ENCODE peak calls at places on chromosomes 6 and 20, in eight cellular contexts. One of them, this sample, is unnamed.

GRCh38 chr6:17017416-17017815 is 84.4 kb upstream of the STMND1 start:
- DNase-seq in body of pancreas: no peak
- DNase-seq in H1: no peak
- DNase-seq in AG09309: no peak
- DNase-seq in fibroblast of mammary gland: no peak
- DNase-seq in psoas muscle: no peak
- DNase-seq in Caco-2: no peak
- DNase-seq in osteoblast: no peak
- DNase-seq in this sample: no peak

GRCh38 chr20:58160451-58161051 is 67.9 kb downstream of the ANKRD60 start:
- DNase-seq in Caco-2: no peak
- DNase-seq in psoas muscle: no peak
- DNase-seq in body of pancreas: no peak
- DNase-seq in fibroblast of mammary gland: peak; percentile 43
- DNase-seq in AG09309: no peak
- DNase-seq in H1: no peak
- DNase-seq in osteoblast: no peak
- DNase-seq in this sample: peak; percentile 79

GRCh38 chr6:166488081-166488685 is 98.3 kb downstream of the RAMACL start:
- DNase-seq in body of pancreas: peak; percentile 31
- DNase-seq in psoas muscle: peak; percentile 72
- DNase-seq in H1: no peak
- DNase-seq in AG09309: no peak
- DNase-seq in Caco-2: no peak
- DNase-seq in fibroblast of mammary gland: peak; percentile 10
- DNase-seq in osteoblast: peak; percentile 84
- DNase-seq in this sample: peak; percentile 8

GRCh38 chr20:40582531-40582930 is 106.5 kb downstream of the MAFB start:
- DNase-seq in psoas muscle: no peak
- DNase-seq in AG09309: no peak
- DNase-seq in body of pancreas: no peak
- DNase-seq in Caco-2: peak; percentile 48
- DNase-seq in fibroblast of mammary gland: no peak
- DNase-seq in osteoblast: no peak
- DNase-seq in H1: no peak
- DNase-seq in this sample: no peak

GRCh38 chr20:56690531-56691175 is 61.5 kb downstream of the TFAP2C start:
- DNase-seq in H1: no peak
- DNase-seq in osteoblast: no peak
- DNase-seq in psoas muscle: no peak
- DNase-seq in body of pancreas: no peak
- DNase-seq in fibroblast of mammary gland: no peak
- DNase-seq in AG09309: no peak
- DNase-seq in Caco-2: no peak
- DNase-seq in this sample: no peak

GRCh38 chr20:57651977-57652864 is 32.0 kb upstream of the ZBP1 start:
- DNase-seq in AG09309: no peak
- DNase-seq in body of pancreas: no peak
- DNase-seq in osteoblast: peak; percentile 54
- DNase-seq in psoas muscle: peak; percentile 45
- DNase-seq in H1: no peak
- DNase-seq in Caco-2: no peak
- DNase-seq in fibroblast of mammary gland: no peak
- DNase-seq in this sample: no peak

GRCh38 chr20:38799248-38799647 is 6.2 kb upstream of the PPP1R16B start:
- DNase-seq in Caco-2: no peak
- DNase-seq in fibroblast of mammary gland: no peak
- DNase-seq in AG09309: no peak
- DNase-seq in H1: no peak
- DNase-seq in body of pancreas: no peak
- DNase-seq in psoas muscle: no peak
- DNase-seq in osteoblast: no peak
- DNase-seq in this sample: no peak

GRCh38 chr6:20252311-20252710 is 40.0 kb upstream of the MBOAT1 start:
- DNase-seq in Caco-2: no peak
- DNase-seq in fibroblast of mammary gland: peak; percentile 5
- DNase-seq in H1: no peak
- DNase-seq in osteoblast: no peak
- DNase-seq in body of pancreas: no peak
- DNase-seq in psoas muscle: no peak
- DNase-seq in AG09309: no peak
- DNase-seq in this sample: no peak

GRCh38 chr6:166223091-166223490 is 55.4 kb upstream of the TBXT start:
- DNase-seq in Caco-2: no peak
- DNase-seq in fibroblast of mammary gland: no peak
- DNase-seq in H1: no peak
- DNase-seq in psoas muscle: no peak
- DNase-seq in AG09309: no peak
- DNase-seq in body of pancreas: no peak
- DNase-seq in osteoblast: peak; percentile 35
- DNase-seq in this sample: no peak

GRCh38 chr6:12113190-12113578 is 101.1 kb downstream of the HIVEP1 start:
- DNase-seq in H1: no peak
- DNase-seq in osteoblast: peak; percentile 98
- DNase-seq in fibroblast of mammary gland: peak; percentile 89
- DNase-seq in AG09309: peak; percentile 33
- DNase-seq in Caco-2: no peak
- DNase-seq in body of pancreas: no peak
- DNase-seq in psoas muscle: no peak
- DNase-seq in this sample: peak; percentile 53

GRCh38 chr6:32087574-32088486 is 21.3 kb downstream of the TNXB start:
- DNase-seq in H1: peak; percentile 73
- DNase-seq in fibroblast of mammary gland: peak; percentile 67
- DNase-seq in AG09309: no peak
- DNase-seq in osteoblast: peak; percentile 87
- DNase-seq in body of pancreas: peak; percentile 87
- DNase-seq in psoas muscle: peak; percentile 88
- DNase-seq in Caco-2: no peak
- DNase-seq in this sample: peak; percentile 27

GRCh38 chr6:96562886-96563285 is at the start of gene FHL5:
- DNase-seq in osteoblast: no peak
- DNase-seq in AG09309: no peak
- DNase-seq in H1: no peak
- DNase-seq in body of pancreas: no peak
- DNase-seq in psoas muscle: no peak
- DNase-seq in Caco-2: no peak
- DNase-seq in fibroblast of mammary gland: no peak
- DNase-seq in this sample: no peak

GRCh38 chr20:38663660-38664059 is 60.6 kb upstream of the SLC32A1 start:
- DNase-seq in fibroblast of mammary gland: no peak
- DNase-seq in H1: no peak
- DNase-seq in Caco-2: no peak
- DNase-seq in psoas muscle: no peak
- DNase-seq in body of pancreas: no peak
- DNase-seq in osteoblast: no peak
- DNase-seq in AG09309: no peak
- DNase-seq in this sample: no peak

GRCh38 chr6:39574991-39575390 is 150.2 kb downstream of the KIF6 start:
- DNase-seq in body of pancreas: no peak
- DNase-seq in fibroblast of mammary gland: no peak
- DNase-seq in H1: no peak
- DNase-seq in Caco-2: no peak
- DNase-seq in AG09309: no peak
- DNase-seq in osteoblast: no peak
- DNase-seq in psoas muscle: no peak
- DNase-seq in this sample: no peak

GRCh38 chr20:53778736-53779135 is 185.1 kb upstream of the ZNF217 start:
- DNase-seq in body of pancreas: no peak
- DNase-seq in AG09309: no peak
- DNase-seq in osteoblast: no peak
- DNase-seq in fibroblast of mammary gland: no peak
- DNase-seq in Caco-2: no peak
- DNase-seq in psoas muscle: no peak
- DNase-seq in H1: no peak
- DNase-seq in this sample: no peak

GRCh38 chr6:30325150-30325872 is 1.4 kb upstream of the TRIM39 start:
- DNase-seq in osteoblast: peak; percentile 97
- DNase-seq in body of pancreas: peak; percentile 54
- DNase-seq in psoas muscle: no peak
- DNase-seq in AG09309: no peak
- DNase-seq in Caco-2: no peak
- DNase-seq in fibroblast of mammary gland: peak; percentile 56
- DNase-seq in H1: peak; percentile 66
- DNase-seq in this sample: peak; percentile 40

GRCh38 chr6:148479498-148479897 is 136.9 kb downstream of the SASH1 start:
- DNase-seq in fibroblast of mammary gland: no peak
- DNase-seq in Caco-2: no peak
- DNase-seq in H1: no peak
- DNase-seq in AG09309: no peak
- DNase-seq in psoas muscle: no peak
- DNase-seq in body of pancreas: no peak
- DNase-seq in osteoblast: no peak
- DNase-seq in this sample: no peak
- TF ChIP-seq CTCF in fibroblast of mammary gland: no peak
- TF ChIP-seq CTCF in Caco-2: no peak
- TF ChIP-seq CTCF in H1: no peak
- TF ChIP-seq CTCF in AG09309: no peak
- TF ChIP-seq CTCF in psoas muscle: no peak
- TF ChIP-seq CTCF in body of pancreas: no peak
- TF ChIP-seq CTCF in osteoblast: no peak
- TF ChIP-seq CTCF in this sample: no peak

GRCh38 chr20:2385026-2385425 is 4.3 kb downstream of the TGM6 start:
- DNase-seq in psoas muscle: no peak
- DNase-seq in Caco-2: no peak
- DNase-seq in H1: no peak
- DNase-seq in osteoblast: peak; percentile 46
- DNase-seq in AG09309: no peak
- DNase-seq in body of pancreas: no peak
- DNase-seq in fibroblast of mammary gland: no peak
- DNase-seq in this sample: peak; percentile 11

GRCh38 chr20:2386516-2387179 is 5.9 kb downstream of the TGM6 start:
- DNase-seq in AG09309: no peak
- DNase-seq in Caco-2: no peak
- DNase-seq in psoas muscle: no peak
- DNase-seq in fibroblast of mammary gland: peak; percentile 43
- DNase-seq in H1: no peak
- DNase-seq in body of pancreas: no peak
- DNase-seq in osteoblast: peak; percentile 79
- DNase-seq in this sample: peak; percentile 49

GRCh38 chr20:2385496-2385895 is 4.8 kb downstream of the TGM6 start:
- DNase-seq in osteoblast: peak; percentile 58
- DNase-seq in psoas muscle: no peak
- DNase-seq in H1: no peak
- DNase-seq in fibroblast of mammary gland: no peak
- DNase-seq in body of pancreas: no peak
- DNase-seq in Caco-2: no peak
- DNase-seq in AG09309: no peak
- DNase-seq in this sample: no peak

GRCh38 chr20:2387580-2387979 is 6.9 kb downstream of the TGM6 start:
- DNase-seq in psoas muscle: no peak
- DNase-seq in body of pancreas: no peak
- DNase-seq in H1: no peak
- DNase-seq in fibroblast of mammary gland: no peak
- DNase-seq in osteoblast: no peak
- DNase-seq in Caco-2: no peak
- DNase-seq in AG09309: no peak
- DNase-seq in this sample: no peak

GRCh38 chr20:2387180-2387577 is 6.5 kb downstream of the TGM6 start:
- DNase-seq in body of pancreas: no peak
- DNase-seq in Caco-2: peak; percentile 67
- DNase-seq in AG09309: no peak
- DNase-seq in osteoblast: no peak
- DNase-seq in psoas muscle: no peak
- DNase-seq in fibroblast of mammary gland: peak; percentile 43
- DNase-seq in H1: peak; percentile 47
- DNase-seq in this sample: peak; percentile 13
- H3K4me3 ChIP-seq in body of pancreas: no peak overlapping the region
- H3K4me3 ChIP-seq in Caco-2: no peak overlapping the region
- H3K4me3 ChIP-seq in AG09309: no peak overlapping the region
- H3K4me3 ChIP-seq in osteoblast: no peak overlapping the region
- H3K4me3 ChIP-seq in psoas muscle: no peak overlapping the region
- H3K4me3 ChIP-seq in fibroblast of mammary gland: no peak overlapping the region
- H3K4me3 ChIP-seq in H1: no peak overlapping the region
- H3K4me3 ChIP-seq in this sample: no peak overlapping the region

GRCh38 chr20:24332956-24333355 is 136.5 kb upstream of the SYNDIG1 start:
- DNase-seq in body of pancreas: no peak
- DNase-seq in Caco-2: no peak
- DNase-seq in osteoblast: no peak
- DNase-seq in psoas muscle: no peak
- DNase-seq in AG09309: no peak
- DNase-seq in fibroblast of mammary gland: no peak
- DNase-seq in H1: no peak
- DNase-seq in this sample: no peak

GRCh38 chr20:24331939-24332338 is 137.5 kb upstream of the SYNDIG1 start:
- DNase-seq in Caco-2: no peak
- DNase-seq in H1: no peak
- DNase-seq in psoas muscle: no peak
- DNase-seq in AG09309: no peak
- DNase-seq in fibroblast of mammary gland: no peak
- DNase-seq in osteoblast: no peak
- DNase-seq in body of pancreas: no peak
- DNase-seq in this sample: no peak

GRCh38 chr20:24334830-24335229 is 134.6 kb upstream of the SYNDIG1 start:
- DNase-seq in body of pancreas: no peak
- DNase-seq in H1: no peak
- DNase-seq in Caco-2: no peak
- DNase-seq in osteoblast: no peak
- DNase-seq in psoas muscle: no peak
- DNase-seq in AG09309: no peak
- DNase-seq in fibroblast of mammary gland: no peak
- DNase-seq in this sample: no peak

DNA sequence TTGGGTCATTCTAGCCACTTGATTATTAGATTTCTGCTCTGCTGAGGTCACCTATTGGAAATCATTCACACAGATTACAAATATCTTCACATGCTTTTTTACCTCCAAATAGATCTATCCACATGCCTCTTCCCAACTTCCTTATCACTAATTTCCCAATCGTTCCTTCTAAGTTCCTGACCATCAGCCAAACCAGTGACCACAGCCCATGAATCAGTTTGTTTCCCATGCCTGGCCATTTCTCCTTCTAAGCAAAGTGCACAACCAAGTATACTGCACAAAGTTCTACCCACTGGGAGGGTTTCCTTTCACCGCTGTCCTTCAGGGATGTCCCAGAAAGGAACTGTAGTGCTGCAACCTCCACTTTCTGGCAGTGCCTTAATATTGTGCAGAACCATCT is 140.5 kb upstream of the SYNDIG1 start:
- DNase-seq in Caco-2: no peak
- DNase-seq in osteoblast: no peak
- DNase-seq in H1: no peak
- DNase-seq in AG09309: peak; percentile 17
- DNase-seq in fibroblast of mammary gland: peak; percentile 11
- DNase-seq in body of pancreas: no peak
- DNase-seq in psoas muscle: no peak
- DNase-seq in this sample: peak; percentile 5
- TF ChIP-seq CTCF in Caco-2: no peak
- TF ChIP-seq CTCF in osteoblast: no peak
- TF ChIP-seq CTCF in H1: no peak
- TF ChIP-seq CTCF in AG09309: no peak
- TF ChIP-seq CTCF in fibroblast of mammary gland: no peak
- TF ChIP-seq CTCF in body of pancreas: no peak
- TF ChIP-seq CTCF in psoas muscle: no peak
- TF ChIP-seq CTCF in this sample: no peak

DNA sequence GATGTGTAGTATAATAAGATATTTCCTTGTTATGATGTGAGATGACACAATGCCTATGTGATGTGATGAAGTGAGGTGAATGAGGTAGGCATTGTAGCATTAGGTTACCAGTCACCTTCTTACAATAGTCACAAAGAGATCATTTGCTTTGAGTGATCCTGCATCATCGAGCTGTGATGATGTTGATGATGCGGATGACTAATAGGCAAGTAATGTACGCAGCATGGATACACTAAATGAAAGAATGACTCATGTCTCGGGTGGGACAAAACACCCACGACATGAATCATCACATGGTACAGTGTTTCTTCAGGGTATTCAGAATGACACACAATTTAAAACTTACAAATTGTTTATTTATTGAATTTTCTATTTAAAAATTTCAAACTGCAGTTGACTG is 806.3 kb upstream of the GJE1 start:
- DNase-seq in Caco-2: no peak
- DNase-seq in psoas muscle: no peak
- DNase-seq in osteoblast: peak; percentile 81
- DNase-seq in fibroblast of mammary gland: peak; percentile 100
- DNase-seq in body of pancreas: no peak
- DNase-seq in AG09309: peak; percentile 96
- DNase-seq in H1: no peak
- DNase-seq in this sample: peak; percentile 96
- H3K4me3 ChIP-seq in Caco-2: no peak overlapping the region
- H3K4me3 ChIP-seq in psoas muscle: peak overlapping the region; percentile 28
- H3K4me3 ChIP-seq in osteoblast: peak overlapping the region; percentile 51
- H3K4me3 ChIP-seq in fibroblast of mammary gland: peak overlapping the region; percentile 18
- H3K4me3 ChIP-seq in body of pancreas: no peak overlapping the region
- H3K4me3 ChIP-seq in AG09309: peak overlapping the region; percentile 7
- H3K4me3 ChIP-seq in H1: no peak overlapping the region
- H3K4me3 ChIP-seq in this sample: peak overlapping the region; percentile 48